ENCODE peak calls at places on chromosome 20, in four cellular contexts. One of them, this sample, is unnamed.

GRCh38 chr20:32495949-32496348 is 89.2 kb downstream of the NOL4L start:
- DNase-seq in AG04450: no peak
- DNase-seq in right atrium auricular region: no peak
- DNase-seq in stomach: no peak
- DNase-seq in this sample: no peak

GRCh38 chr20:52518735-52519134 is 327.2 kb upstream of the ZFP64 start:
- DNase-seq in AG04450: no peak
- DNase-seq in right atrium auricular region: no peak
- DNase-seq in stomach: no peak
- DNase-seq in this sample: no peak

GRCh38 chr20:1472556-1473243 is 6.1 kb upstream of the NSFL1C start:
- DNase-seq in AG04450: no peak
- DNase-seq in right atrium auricular region: no peak
- DNase-seq in stomach: no peak
- DNase-seq in this sample: no peak

GRCh38 chr20:10965936-10966470 is 292.2 kb upstream of the JAG1 start:
- DNase-seq in right atrium auricular region: no peak
- DNase-seq in stomach: no peak
- DNase-seq in AG04450: peak
- DNase-seq in this sample: no peak

GRCh38 chr20:62363920-62364851 is 2.9 kb downstream of the LAMA5 start:
- DNase-seq in stomach: no peak
- DNase-seq in right atrium auricular region: no peak
- DNase-seq in AG04450: no peak
- DNase-seq in this sample: no peak

GRCh38 chr20:37669062-37669772 is 24.6 kb upstream of the CTNNBL1 start:
- DNase-seq in stomach: no peak
- DNase-seq in right atrium auricular region: no peak
- DNase-seq in AG04450: no peak
- DNase-seq in this sample: peak

GRCh38 chr20:14711681-14712080 is 374.3 kb upstream of the FLRT3 start:
- DNase-seq in stomach: no peak
- DNase-seq in right atrium auricular region: no peak
- DNase-seq in AG04450: no peak
- DNase-seq in this sample: no peak

GRCh38 chr20:48709744-48710143 is 118.1 kb downstream of the PREX1 start:
- DNase-seq in stomach: no peak
- DNase-seq in AG04450: no peak
- DNase-seq in right atrium auricular region: no peak
- DNase-seq in this sample: no peak

GRCh38 chr20:57560554-57561355 is at the start of gene PCK1:
- DNase-seq in AG04450: no peak
- DNase-seq in stomach: peak
- DNase-seq in right atrium auricular region: no peak
- DNase-seq in this sample: no peak

GRCh38 chr20:41345729-41346067 is 5.1 kb downstream of the LPIN3 start:
- DNase-seq in AG04450: no peak
- DNase-seq in right atrium auricular region: no peak
- DNase-seq in stomach: no peak
- DNase-seq in this sample: no peak

GRCh38 chr20:45817652-45818194 is 5.3 kb downstream of the UBE2C start:
- DNase-seq in stomach: no peak
- DNase-seq in right atrium auricular region: no peak
- DNase-seq in AG04450: peak
- DNase-seq in this sample: peak

GRCh38 chr20:49999329-49999728 is 16.5 kb downstream of the SNAI1 start:
- DNase-seq in stomach: no peak
- DNase-seq in right atrium auricular region: no peak
- DNase-seq in AG04450: no peak
- DNase-seq in this sample: no peak

GRCh38 chr20:17806739-17807441 is 107.1 kb downstream of the BANF2 start:
- DNase-seq in AG04450: peak
- DNase-seq in stomach: peak
- DNase-seq in right atrium auricular region: peak
- DNase-seq in this sample: peak

GRCh38 chr20:35200255-35200654 is 26.2 kb upstream of the MMP24 start:
- DNase-seq in stomach: no peak
- DNase-seq in right atrium auricular region: no peak
- DNase-seq in AG04450: peak
- DNase-seq in this sample: no peak

GRCh38 chr20:40435146-40435545 is 253.9 kb downstream of the MAFB start:
- DNase-seq in right atrium auricular region: no peak
- DNase-seq in AG04450: no peak
- DNase-seq in stomach: no peak
- DNase-seq in this sample: no peak

GRCh38 chr20:36273414-36274247 is 32.5 kb upstream of the DLGAP4 start:
- DNase-seq in AG04450: no peak
- DNase-seq in stomach: no peak
- DNase-seq in right atrium auricular region: no peak
- DNase-seq in this sample: no peak

GRCh38 chr20:25319241-25320034 is 71.2 kb downstream of the ABHD12 start:
- DNase-seq in right atrium auricular region: peak
- DNase-seq in stomach: peak
- DNase-seq in AG04450: no peak
- DNase-seq in this sample: no peak

GRCh38 chr20:14644698-14645097 is 307.3 kb upstream of the FLRT3 start:
- DNase-seq in right atrium auricular region: no peak
- DNase-seq in stomach: no peak
- DNase-seq in AG04450: no peak
- DNase-seq in this sample: no peak

GRCh38 chr20:47500554-47500953 is 1.1 kb upstream of the NCOA3 start:
- DNase-seq in stomach: no peak
- DNase-seq in right atrium auricular region: no peak
- DNase-seq in AG04450: no peak
- DNase-seq in this sample: no peak

GRCh38 chr20:37941332-37941731 is 38.4 kb downstream of the VSTM2L start:
- DNase-seq in stomach: peak
- DNase-seq in right atrium auricular region: no peak
- DNase-seq in AG04450: no peak
- DNase-seq in this sample: no peak

GRCh38 chr20:49891486-49891885 is 23.8 kb downstream of the SPATA2 start:
- DNase-seq in stomach: no peak
- DNase-seq in right atrium auricular region: no peak
- DNase-seq in AG04450: no peak
- DNase-seq in this sample: no peak

DNA sequence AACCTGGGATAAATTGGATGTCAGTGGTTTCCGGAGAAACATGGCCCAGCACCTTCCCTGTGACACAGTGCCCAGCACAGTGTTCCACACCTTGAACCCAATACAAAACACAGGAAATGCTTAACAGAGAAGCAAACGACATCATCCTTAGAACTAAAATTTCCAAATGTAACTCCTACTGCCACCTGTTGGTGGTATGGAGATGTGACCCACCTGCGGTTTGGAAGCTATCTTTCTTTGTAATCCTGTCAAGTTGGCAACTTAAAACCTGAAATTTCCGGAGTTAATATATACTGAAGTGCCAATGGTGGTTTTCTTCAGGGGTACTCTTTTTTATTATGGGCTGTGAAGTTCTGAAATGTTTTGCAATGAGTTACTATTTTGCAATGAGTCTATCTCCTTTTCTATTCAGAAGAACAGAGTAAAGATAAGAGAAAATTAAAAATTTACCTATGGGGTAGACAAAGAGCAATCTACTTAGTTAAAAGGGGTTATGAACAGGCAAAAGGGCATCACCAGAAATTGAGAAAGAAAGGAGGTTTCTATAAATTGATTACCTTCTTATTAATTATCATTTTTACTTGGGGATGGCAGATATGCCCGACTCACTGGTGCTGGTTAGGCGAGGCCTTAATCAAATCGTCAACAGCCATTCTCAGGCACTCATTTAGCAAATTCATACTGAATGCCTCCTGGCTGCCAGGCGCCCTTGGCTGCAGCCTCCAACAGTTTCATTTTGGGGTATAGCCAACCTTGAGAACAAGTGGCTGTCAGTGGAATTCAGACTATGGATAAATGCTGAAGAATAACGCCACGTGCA is 658.6 kb downstream of the PTPRT start:
- DNase-seq in AG04450: no peak
- DNase-seq in right atrium auricular region: no peak
- DNase-seq in stomach: no peak
- DNase-seq in this sample: no peak
- TF ChIP-seq CTCF in AG04450: no peak
- TF ChIP-seq CTCF in right atrium auricular region: peak
- TF ChIP-seq CTCF in stomach: peak
- TF ChIP-seq CTCF in this sample: no peak

GRCh38 chr20:9411833-9412232 is 102.6 kb upstream of the LAMP5 start:
- DNase-seq in AG04450: no peak
- DNase-seq in stomach: no peak
- DNase-seq in right atrium auricular region: no peak
- DNase-seq in this sample: no peak

GRCh38 chr20:9409981-9410380 is 104.4 kb upstream of the LAMP5 start:
- DNase-seq in right atrium auricular region: no peak
- DNase-seq in AG04450: peak
- DNase-seq in stomach: no peak
- DNase-seq in this sample: no peak

GRCh38 chr20:9415426-9415825 is 99.0 kb upstream of the LAMP5 start:
- DNase-seq in stomach: no peak
- DNase-seq in AG04450: no peak
- DNase-seq in right atrium auricular region: no peak
- DNase-seq in this sample: no peak

GRCh38 chr20:9412309-9412708 is 102.1 kb upstream of the LAMP5 start:
- DNase-seq in right atrium auricular region: no peak
- DNase-seq in stomach: no peak
- DNase-seq in AG04450: no peak
- DNase-seq in this sample: no peak

GRCh38 chr20:9413001-9413400 is 101.4 kb upstream of the LAMP5 start:
- DNase-seq in stomach: no peak
- DNase-seq in right atrium auricular region: no peak
- DNase-seq in AG04450: no peak
- DNase-seq in this sample: no peak
- H3K4me3 ChIP-seq in stomach: no peak
- H3K4me3 ChIP-seq in right atrium auricular region: no peak
- H3K4me3 ChIP-seq in AG04450: no peak
- H3K4me3 ChIP-seq in this sample: no peak

DNA sequence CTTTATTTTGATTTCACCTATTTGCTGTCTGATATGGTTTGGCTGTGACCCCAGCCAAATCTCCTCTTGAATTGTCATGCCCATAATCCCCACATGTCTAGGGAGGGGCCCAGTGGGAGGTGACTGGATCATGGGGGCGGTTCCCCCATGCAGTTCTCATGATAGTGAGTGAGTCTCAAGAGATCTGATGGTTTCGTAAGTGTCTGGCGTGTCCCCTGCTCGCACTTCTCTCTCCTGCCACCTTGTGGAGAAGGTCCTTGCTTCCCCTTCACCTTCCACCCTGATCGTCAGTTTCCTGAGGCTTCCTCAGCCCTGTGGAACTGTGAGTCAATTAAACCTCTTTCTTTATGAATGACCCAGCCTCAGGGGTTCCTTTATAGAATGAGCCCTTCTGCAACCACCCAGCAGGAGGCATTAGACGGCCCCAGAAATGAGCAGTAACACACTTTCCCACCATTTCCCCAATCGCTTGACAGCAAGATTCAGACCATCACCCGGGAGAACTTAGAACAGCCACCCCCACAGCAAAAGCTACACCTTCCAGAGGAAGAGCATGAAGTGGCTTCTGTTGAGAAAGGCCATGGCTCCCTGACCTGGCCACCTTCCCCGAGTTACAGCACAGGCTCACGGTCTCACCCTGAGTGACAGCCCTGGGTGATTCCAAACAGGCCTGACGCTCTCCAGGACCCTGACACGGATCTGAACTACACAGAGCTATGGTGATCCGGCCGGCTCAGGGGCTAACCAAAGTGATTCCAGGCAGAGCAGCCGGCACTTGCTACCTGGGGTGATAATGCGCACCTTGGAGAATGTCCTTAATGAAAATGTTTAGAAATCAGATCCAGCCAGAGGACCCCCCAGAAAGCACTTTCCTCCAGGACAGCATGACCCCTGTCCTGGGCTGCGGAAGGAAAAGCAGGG is 131.2 kb upstream of the CDH4 start:
- DNase-seq in AG04450: peak
- DNase-seq in stomach: no peak
- DNase-seq in right atrium auricular region: no peak
- DNase-seq in this sample: peak
- TF ChIP-seq CTCF in AG04450: peak
- TF ChIP-seq CTCF in stomach: peak
- TF ChIP-seq CTCF in right atrium auricular region: no peak
- TF ChIP-seq CTCF in this sample: peak

GRCh38 chr20:51447097-51447764 is 95.3 kb downstream of the NFATC2 start:
- DNase-seq in stomach: no peak
- DNase-seq in right atrium auricular region: peak
- DNase-seq in AG04450: peak
- DNase-seq in this sample: peak
- H3K4me3 ChIP-seq in stomach: no peak
- H3K4me3 ChIP-seq in right atrium auricular region: no peak
- H3K4me3 ChIP-seq in AG04450: peak
- H3K4me3 ChIP-seq in this sample: peak

DNA sequence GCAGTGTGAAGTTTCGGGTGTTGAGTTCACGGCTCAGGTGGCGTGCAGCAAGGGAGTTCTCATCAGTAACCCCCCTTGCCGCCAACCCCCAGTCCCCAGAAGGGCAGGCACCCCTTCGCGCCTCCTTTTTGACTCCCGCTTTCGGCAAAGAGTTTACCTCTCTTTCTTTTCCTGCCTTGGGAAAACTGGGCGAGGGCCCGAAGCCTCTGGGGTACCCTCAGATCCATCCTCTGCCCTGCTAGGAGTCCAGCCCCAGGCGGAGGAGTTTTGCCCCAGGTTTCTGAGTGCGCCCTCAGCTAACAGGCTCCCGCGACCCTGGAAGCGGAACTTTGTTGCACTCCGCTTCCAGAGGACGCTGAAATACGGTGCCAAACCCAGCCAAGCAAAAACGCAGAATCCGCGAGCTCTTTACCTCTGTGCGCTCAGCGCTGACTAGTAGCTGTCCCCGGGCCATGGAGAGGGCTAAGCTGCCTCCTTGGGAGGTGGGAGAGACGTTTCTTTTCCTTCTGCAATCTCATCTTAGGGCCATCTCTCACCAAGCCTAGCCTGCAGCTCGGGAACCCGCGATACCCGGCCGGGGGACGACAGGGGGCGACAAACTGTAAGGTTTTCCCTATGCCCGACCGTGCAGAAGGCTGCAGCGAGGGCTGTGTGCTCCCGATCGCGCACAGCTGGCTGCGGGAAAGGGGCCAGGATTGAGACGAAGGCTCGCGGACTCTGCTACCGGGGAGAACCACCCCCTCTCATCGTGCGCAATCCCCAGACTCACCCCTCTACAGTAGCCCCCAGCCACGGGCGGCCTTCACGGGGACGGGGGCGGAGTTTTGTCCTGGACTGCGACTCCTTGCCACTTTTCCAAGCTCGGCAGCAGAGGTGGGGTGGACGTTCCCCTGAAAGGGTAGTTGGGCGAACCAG is 2.7 kb upstream of the PAX1 start:
- DNase-seq in stomach: no peak
- DNase-seq in AG04450: no peak
- DNase-seq in right atrium auricular region: no peak
- DNase-seq in this sample: peak
- TF ChIP-seq CTCF in stomach: no peak
- TF ChIP-seq CTCF in AG04450: peak
- TF ChIP-seq CTCF in right atrium auricular region: no peak
- TF ChIP-seq CTCF in this sample: peak

This sample was measured in HFF-Myc.